ENCODE peak calls at places on chromosomes 2 and 18, in seven cellular contexts. O is esophagus squamous epithelium, G is A549, A is neuronal stem cell, K is mucosa of descending colon, W is aorta, N is SK-N-SH. E is an unnamed sample. For H3K4me1, the result is how much of the 10 kb centered on the place peaks cover.

GRCh38 chr2:225272173-225272572 is 127.3 kb upstream of the NYAP2 start:
- DNase-seq in A (no peak), W (no peak), O (no peak), G (no peak), N (no peak), K (no peak), E (no peak)

GRCh38 chr2:7765236-7765635 is 848.0 kb downstream of the RNF144A start:
- DNase-seq in K (no peak), W (no peak), G (no peak), O (no peak), N (no peak), A (no peak), E (no peak)

GRCh38 chr2:212892193-212892592 is 259.2 kb downstream of the IKZF2 start:
- DNase-seq in W (no peak), O (no peak), N (peak), A (no peak), G (peak), K (peak), E (no peak)

GRCh38 chr2:239768031-239768800 is 256.9 kb downstream of the NDUFA10 start:
- DNase-seq in O (no peak), K (no peak), N (no peak), W (peak), A (no peak), G (no peak), E (no peak)

GRCh38 chr2:113080134-113080533 is 12.4 kb downstream of the IL1F10 start:
- DNase-seq in O (no peak), K (peak), W (no peak), N (peak), A (peak), G (peak), E (peak)

GRCh38 chr2:101149241-101150192 is 1.7 kb downstream of the TBC1D8 start:
- DNase-seq in K (peak), W (no peak), O (no peak), G (peak), A (no peak), N (no peak), E (peak)

GRCh38 chr2:221203138-221203537 is 369.0 kb downstream of the EPHA4 start:
- DNase-seq in A (no peak), G (no peak), K (peak), W (no peak), O (no peak), N (no peak), E (no peak)

GRCh38 chr2:176091329-176092258 is 927 bp upstream of the HOXD13 start:
- DNase-seq in A (no peak), N (no peak), W (peak), O (no peak), G (no peak), K (no peak), E (no peak)

GRCh38 chr2:171515672-171516298 is 6.5 kb upstream of the CYBRD1 start:
- DNase-seq in O (no peak), K (no peak), N (no peak), A (no peak), W (peak), G (no peak), E (no peak)

GRCh38 chr2:26346454-26347053 is at the start of gene ADGRF3:
- DNase-seq in N (peak), K (peak), G (peak), A (peak), W (peak), O (peak), E (peak)

GRCh38 chr2:72010647-72011355 is 136.9 kb downstream of the CYP26B1 start:
- DNase-seq in A (no peak), N (peak), K (no peak), O (no peak), G (no peak), W (no peak), E (no peak)

GRCh38 chr18:62037989-62038778 is 145.4 kb upstream of the RNF152 start:
- DNase-seq in A (no peak), W (no peak), G (no peak), O (no peak), N (no peak), K (no peak), E (no peak)

GRCh38 chr2:25309402-25309801 is 32.3 kb downstream of the DNMT3A start:
- DNase-seq in W (no peak), N (peak), O (no peak), A (peak), G (peak), K (peak), E (no peak)

GRCh38 chr2:86087936-86088850 is 17.5 kb downstream of the POLR1A start:
- DNase-seq in N (peak), A (no peak), W (no peak), O (no peak), K (no peak), G (no peak), E (no peak)

GRCh38 chr2:235300368-235301201 is 193.3 kb upstream of the AGAP1 start:
- DNase-seq in K (no peak), N (no peak), G (no peak), A (no peak), O (no peak), W (no peak), E (no peak)

GRCh38 chr2:168180914-168181313 is 66.5 kb downstream of the STK39 start:
- DNase-seq in N (no peak), G (no peak), A (no peak), K (no peak), W (no peak), O (no peak), E (no peak)
- H3K4me1 ChIP-seq in N (under half), G (under half), A (under half), K (under half), W (under half), O (under half), E (under half)

DNA sequence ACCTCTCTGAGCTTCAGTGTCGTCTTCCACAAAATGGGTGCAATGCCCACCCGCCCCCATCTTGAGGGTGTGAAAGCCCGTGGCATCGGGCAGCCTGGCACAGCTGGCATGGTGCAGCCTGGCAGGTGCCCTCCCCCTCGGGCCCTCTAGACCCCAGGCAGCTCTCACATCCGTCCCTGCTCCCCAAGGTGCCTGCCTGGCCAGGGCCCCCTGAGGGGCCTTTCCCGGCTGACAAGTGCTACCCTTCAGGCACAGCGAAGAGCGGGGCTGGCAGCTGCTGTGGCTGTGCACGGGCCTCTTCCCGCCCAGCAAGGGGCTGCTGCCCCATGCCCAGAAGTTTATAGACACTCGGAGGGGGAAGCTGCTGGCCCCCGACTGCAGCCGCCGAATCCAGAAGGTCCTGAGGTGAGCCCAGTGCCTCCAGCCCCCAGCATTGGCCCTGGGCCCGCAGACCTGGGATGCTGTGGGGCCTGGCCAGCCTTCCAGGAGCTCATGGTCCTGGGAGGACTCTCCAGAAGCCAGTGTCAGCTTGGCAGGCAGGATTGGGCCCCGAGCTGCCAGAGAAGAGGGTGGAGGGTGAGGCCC is 13.9 kb upstream of the GPR17 start:
- DNase-seq in G (no peak), K (no peak), A (no peak), O (no peak), W (no peak), N (no peak), E (no peak)
- H3K4me1 ChIP-seq in G (under half), K (under half), A (under half), O (under half), W (under half), N (under half), E (under half)

GRCh38 chr2:230664844-230665243 is 47.8 kb upstream of the CAB39 start:
- DNase-seq in N (no peak), K (no peak), O (no peak), A (no peak), G (no peak), W (no peak), E (no peak)
- H3K4me1 ChIP-seq in N (under half), K (under half), O (half or more), A (under half), G (under half), W (under half), E (under half)

GRCh38 chr2:201258666-201258999 is 1.7 kb upstream of the CASP8 start:
- DNase-seq in W (no peak), A (no peak), N (no peak), O (peak), G (no peak), K (no peak), E (no peak)

GRCh38 chr2:201259216-201259615 is 1.1 kb upstream of the CASP8 start:
- DNase-seq in A (no peak), O (no peak), K (no peak), N (no peak), W (no peak), G (no peak), E (no peak)

GRCh38 chr2:201261911-201262310 is 1.6 kb downstream of the CASP8 start:
- DNase-seq in K (no peak), N (no peak), O (no peak), G (no peak), W (no peak), A (no peak), E (no peak)

GRCh38 chr2:201261471-201261870 is 1.1 kb downstream of the CASP8 start:
- DNase-seq in K (peak), W (no peak), A (no peak), N (no peak), G (no peak), O (no peak), E (no peak)

GRCh38 chr2:201260302-201260800 is at the start of gene CASP8:
- DNase-seq in N (no peak), G (peak), K (peak), W (peak), A (no peak), O (no peak), E (peak)
- H3K4me1 ChIP-seq in N (under half), G (under half), K (under half), W (under half), A (under half), O (half or more), E (under half)

GRCh38 chr18:36448384-36449290 is 151.1 kb downstream of the FHOD3 start:
- DNase-seq in A (peak), O (no peak), G (no peak), K (no peak), W (no peak), N (no peak), E (no peak)
- H3K4me1 ChIP-seq in A (under half), O (under half), G (under half), K (under half), W (under half), N (under half), E (under half)

GRCh38 chr2:128378231-128379020 is 59.8 kb upstream of the HS6ST1 start:
- DNase-seq in K (no peak), W (no peak), O (no peak), G (no peak), A (no peak), N (no peak), E (peak)
- H3K4me1 ChIP-seq in K (under half), W (under half), O (half or more), G (under half), A (under half), N (under half), E (under half)

GRCh38 chr18:55243255-55243654 is 284.0 kb upstream of the CCDC68 start:
- DNase-seq in A (no peak), G (no peak), W (no peak), O (no peak), K (no peak), N (no peak), E (no peak)

GRCh38 chr18:55237665-55238064 is 278.4 kb upstream of the CCDC68 start:
- DNase-seq in A (no peak), W (no peak), G (no peak), K (no peak), O (no peak), N (no peak), E (no peak)

GRCh38 chr18:55236150-55236931 is 277.1 kb upstream of the CCDC68 start:
- DNase-seq in G (no peak), O (no peak), N (no peak), K (no peak), A (no peak), W (peak), E (no peak)

GRCh38 chr18:55241016-55241415 is 281.8 kb upstream of the CCDC68 start:
- DNase-seq in N (no peak), W (no peak), K (no peak), O (no peak), A (no peak), G (no peak), E (no peak)

DNA sequence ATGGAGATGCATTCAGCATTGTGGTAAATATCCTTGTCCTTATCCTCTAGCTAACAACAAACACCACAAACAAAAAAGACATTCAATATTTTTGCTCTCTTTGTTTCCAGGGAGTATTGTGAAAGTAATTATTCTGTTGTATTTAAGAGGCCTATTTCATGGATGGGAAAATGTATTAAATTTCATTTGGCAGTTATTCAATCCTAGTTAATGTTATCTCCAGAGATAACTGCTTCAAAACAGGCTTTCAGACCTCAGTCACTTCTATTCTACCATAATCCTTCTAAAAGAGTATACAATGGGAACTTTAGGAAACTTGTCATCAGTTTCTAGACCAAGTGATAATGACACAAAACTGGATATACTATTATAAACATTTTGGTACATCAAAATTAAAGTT is 280.5 kb upstream of the CCDC68 start:
- DNase-seq in A (no peak), K (no peak), N (no peak), W (no peak), G (no peak), O (no peak), E (no peak)
- H3K4me1 ChIP-seq in A (under half), K (under half), N (under half), W (under half), G (under half), O (under half), E (under half)

DNA sequence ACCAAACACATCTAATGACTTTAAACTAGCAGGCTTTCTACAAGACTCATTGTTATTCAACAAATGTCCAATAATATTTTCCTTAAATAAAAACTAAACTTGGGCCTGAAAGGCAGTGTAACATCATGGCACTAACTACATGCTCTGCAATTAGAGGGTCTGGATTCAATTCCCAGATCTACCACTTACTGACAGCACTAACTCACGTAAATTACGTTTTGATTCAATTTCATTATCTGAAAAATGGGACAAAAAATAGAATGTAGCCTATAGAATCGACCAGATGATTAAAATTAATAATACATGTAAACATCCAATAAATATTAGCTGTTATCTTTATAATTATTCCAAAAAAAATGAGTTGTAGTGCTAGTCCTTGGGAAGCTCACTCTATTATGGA is 98.0 kb upstream of the DDX18 start:
- DNase-seq in A (no peak), G (no peak), O (no peak), K (no peak), W (no peak), N (no peak), E (no peak)
- H3K4me1 ChIP-seq in A (under half), G (under half), O (under half), K (under half), W (under half), N (under half), E (under half)

E was measured in right lobe of liver.